ENCODE peak calls at places on chromosomes 11 and 22, in nine cellular contexts. G, B, N, Q, V, E, H, U and O are unnamed samples. For H3K4me1 and H3K9me3, the result is how much of the 10 kb centered on the place peaks cover.

GRCh38 chr11:100719362-100719761 is 32.3 kb downstream of the ARHGAP42 start:
- DNase-seq in Q (no peak), B (peak), U (no peak), G (no peak), H (no peak), V (no peak), E (peak), N (no peak), O (no peak)

GRCh38 chr11:35289821-35290220 is 129.5 kb downstream of the SLC1A2 start:
- DNase-seq in G (no peak), B (peak), N (no peak), V (no peak), E (peak), Q (no peak), H (no peak), U (no peak), O (no peak)

GRCh38 chr22:44685384-44686056 is 16.5 kb upstream of the PRR5 start:
- DNase-seq in H (no peak), B (peak), Q (no peak), G (peak), N (peak), E (peak), V (peak), U (peak), O (peak)

GRCh38 chr11:122261546-122261945 is 145.5 kb upstream of the BLID start:
- DNase-seq in V (no peak), N (no peak), B (peak), G (no peak), E (peak), U (no peak), Q (no peak), H (no peak), O (no peak)

GRCh38 chr22:23066200-23067022 is 3.9 kb upstream of the GNAZ start:
- DNase-seq in V (no peak), H (no peak), U (peak), N (peak), Q (no peak), G (peak), E (no peak), B (no peak), O (no peak)

GRCh38 chr22:36363378-36363931 is 24.3 kb downstream of the MYH9 start:
- DNase-seq in G (no peak), B (peak), Q (no peak), V (no peak), E (no peak), U (peak), N (no peak), H (no peak), O (no peak)

GRCh38 chr11:123518496-123519054 is 88.5 kb downstream of the GRAMD1B start:
- DNase-seq in G (no peak), U (no peak), H (no peak), E (no peak), N (no peak), Q (no peak), V (no peak), B (peak), O (no peak)

GRCh38 chr11:45921561-45922424 is 663 bp upstream of the LARGE2 start:
- DNase-seq in E (no peak), Q (no peak), H (no peak), G (peak), V (peak), U (peak), B (peak), N (no peak), O (peak)

GRCh38 chr11:11931461-11932055 is 76.9 kb downstream of the DKK3 start:
- DNase-seq in G (peak), Q (no peak), B (peak), V (peak), N (no peak), E (peak), U (no peak), H (no peak), O (no peak)

GRCh38 chr22:41217553-41218157 is 12.5 kb downstream of the L3MBTL2 start:
- DNase-seq in N (no peak), G (peak), E (peak), U (peak), Q (peak), H (no peak), B (no peak), V (no peak), O (peak)

GRCh38 chr22:19527861-19528417 is 3.7 kb upstream of the CLDN5 start:
- DNase-seq in Q (no peak), U (no peak), N (peak), H (no peak), E (peak), V (no peak), B (peak), G (no peak), O (no peak)

GRCh38 chr11:113994077-113994954 is 19.4 kb downstream of the HTR3A start:
- DNase-seq in G (peak), U (peak), H (no peak), N (peak), V (peak), E (no peak), B (peak), Q (no peak), O (no peak)

GRCh38 chr11:11960687-11961086 is 47.7 kb downstream of the DKK3 start:
- DNase-seq in N (no peak), E (no peak), B (no peak), G (no peak), V (no peak), Q (no peak), H (no peak), U (no peak), O (no peak)

GRCh38 chr11:19882356-19882755 is 169.7 kb downstream of the NAV2 start:
- DNase-seq in E (no peak), Q (no peak), U (no peak), V (no peak), G (no peak), B (no peak), H (no peak), N (no peak), O (no peak)

GRCh38 chr11:69321877-69322350 is 28.0 kb downstream of the MYEOV start:
- DNase-seq in N (no peak), E (peak), V (no peak), H (no peak), Q (no peak), U (no peak), B (peak), G (no peak), O (no peak)

GRCh38 chr11:60951611-60951908 is 416 bp downstream of the SLC15A3 start:
- DNase-seq in H (no peak), V (no peak), G (peak), Q (no peak), B (no peak), N (no peak), E (no peak), U (no peak), O (no peak)

GRCh38 chr11:110712643-110713468 is 619 bp upstream of the ARHGAP20 start:
- DNase-seq in B (no peak), Q (peak), G (no peak), V (peak), H (no peak), N (no peak), E (peak), U (no peak), O (peak)

GRCh38 chr22:17931400-17931825 is 92.9 kb downstream of the MICAL3 start:
- DNase-seq in N (no peak), H (no peak), U (peak), G (no peak), Q (no peak), E (no peak), V (peak), B (peak), O (no peak)

GRCh38 chr22:24185001-24185500 is 3.8 kb downstream of the SUSD2 start:
- DNase-seq in H (no peak), B (no peak), E (no peak), V (peak), Q (no peak), G (no peak), N (no peak), U (no peak), O (no peak)

GRCh38 chr22:38081941-38082828 is 1.8 kb downstream of the SLC16A8 start:
- DNase-seq in H (no peak), U (no peak), G (no peak), B (no peak), Q (no peak), N (no peak), E (no peak), V (no peak), O (no peak)

GRCh38 chr22:45781459-45781858 is 109.8 kb downstream of the ATXN10 start:
- DNase-seq in U (no peak), E (peak), H (no peak), Q (no peak), N (no peak), B (no peak), V (no peak), G (no peak), O (no peak)

GRCh38 chr11:7575841-7576451 is 62.1 kb downstream of the PPFIBP2 start:
- DNase-seq in H (no peak), V (peak), Q (no peak), B (peak), U (peak), G (no peak), E (no peak), N (no peak), O (peak)

GRCh38 chr22:42945027-42945426 is 69.9 kb downstream of the PACSIN2 start:
- DNase-seq in N (no peak), E (no peak), U (no peak), H (no peak), G (no peak), Q (no peak), B (no peak), V (no peak), O (no peak)
- H3K4me1 ChIP-seq in N (under half), E (under half), U (half or more), H (half or more), G (under half), Q (half or more), B (under half), V (under half), O (under half)

DNA sequence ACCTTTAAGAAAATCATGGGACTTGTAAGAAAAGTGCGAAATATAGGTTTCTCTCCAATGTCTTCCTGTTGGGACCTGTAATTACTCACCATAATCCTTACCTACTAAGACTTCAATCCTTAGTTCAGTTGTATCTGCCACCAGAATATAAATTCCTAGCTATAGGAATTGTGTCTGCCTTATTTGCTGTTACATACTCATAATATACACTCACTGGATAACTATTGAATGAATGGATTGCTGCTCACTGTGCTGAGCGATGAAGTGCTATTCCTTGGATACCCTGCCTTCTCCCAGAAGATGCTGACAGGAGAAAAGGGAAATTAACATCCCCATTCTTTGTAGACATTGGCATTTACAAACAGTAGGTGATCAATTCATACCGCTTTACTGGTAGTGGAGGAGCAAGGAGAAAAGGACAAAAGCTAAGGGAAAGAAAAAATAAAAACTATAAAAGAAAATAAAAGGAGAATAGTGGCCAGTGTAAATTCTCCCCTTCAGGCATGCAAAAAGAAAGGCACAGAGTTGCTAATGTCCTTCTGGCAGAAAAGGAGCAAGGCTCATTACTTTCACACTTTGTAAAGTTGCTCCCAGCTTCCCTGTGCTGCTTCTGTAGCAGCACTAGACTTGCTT is 182.9 kb downstream of the LUZP2 start:
- DNase-seq in V (no peak), E (peak), Q (no peak), H (no peak), B (no peak), U (no peak), N (no peak), G (no peak), O (no peak)
- H3K27ac ChIP-seq in V (no peak), E (no peak), Q (no peak), H (no peak), B (no peak), U (no peak), N (no peak), G (no peak), O (no peak)

DNA sequence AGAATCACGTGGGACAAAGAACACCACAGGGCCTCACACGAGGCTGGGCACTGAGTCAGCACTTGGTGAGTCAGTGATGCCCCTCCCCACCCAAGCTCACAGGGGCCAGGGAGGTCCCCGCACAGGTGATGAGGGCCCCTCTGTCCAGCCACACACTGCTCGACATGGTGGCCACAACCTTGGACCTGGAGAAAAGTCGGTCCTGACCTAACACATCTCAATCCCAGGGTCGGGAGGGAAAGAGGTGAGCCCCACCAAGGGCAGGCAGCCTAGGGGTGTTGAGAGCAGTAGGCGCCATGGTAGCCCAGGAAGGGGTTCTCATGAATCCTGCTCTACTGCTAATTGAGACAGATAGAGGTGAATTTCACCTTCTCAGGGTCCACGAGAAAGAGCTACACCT is 176.4 kb downstream of the SHANK2 start:
- DNase-seq in B (peak), U (no peak), V (no peak), Q (no peak), G (no peak), E (no peak), H (no peak), N (no peak), O (no peak)
- H3K9me3 ChIP-seq in B (under half), U (under half), V (under half), Q (under half), G (under half), E (under half), H (under half), N (under half), O (under half)

DNA sequence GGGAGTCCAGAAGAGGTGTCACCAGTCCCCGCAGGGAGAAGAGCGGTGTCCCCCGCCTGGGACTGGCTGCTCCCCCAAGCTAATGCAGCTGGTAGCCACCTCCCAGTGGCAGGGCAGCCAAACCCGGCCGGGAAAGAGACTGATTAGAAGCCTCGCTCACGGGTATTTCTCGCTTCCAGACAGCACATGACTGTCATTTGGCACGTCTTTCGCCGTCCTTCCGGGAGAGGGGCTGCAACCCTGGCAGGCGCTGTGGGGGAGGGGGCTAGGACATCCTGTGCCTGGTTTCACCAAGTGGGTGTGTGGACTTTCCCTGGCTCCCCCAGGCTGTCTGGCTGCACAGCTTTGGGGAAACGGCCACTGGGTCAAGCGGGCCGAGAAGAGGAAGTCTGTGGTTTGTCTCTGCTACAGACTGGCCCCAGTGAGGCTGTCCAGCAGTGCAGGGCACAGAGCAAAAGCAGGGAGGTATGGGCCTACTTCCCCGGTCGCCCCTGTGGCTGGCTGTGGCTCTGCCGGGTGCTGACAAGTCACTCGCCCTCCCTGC is 3.8 kb downstream of the CD81 start:
- DNase-seq in U (peak), N (peak), E (no peak), V (no peak), Q (peak), G (no peak), H (no peak), B (no peak), O (peak)
- H3K4me1 ChIP-seq in U (half or more), N (half or more), E (under half), V (under half), Q (half or more), G (half or more), H (under half), B (under half), O (half or more)

DNA sequence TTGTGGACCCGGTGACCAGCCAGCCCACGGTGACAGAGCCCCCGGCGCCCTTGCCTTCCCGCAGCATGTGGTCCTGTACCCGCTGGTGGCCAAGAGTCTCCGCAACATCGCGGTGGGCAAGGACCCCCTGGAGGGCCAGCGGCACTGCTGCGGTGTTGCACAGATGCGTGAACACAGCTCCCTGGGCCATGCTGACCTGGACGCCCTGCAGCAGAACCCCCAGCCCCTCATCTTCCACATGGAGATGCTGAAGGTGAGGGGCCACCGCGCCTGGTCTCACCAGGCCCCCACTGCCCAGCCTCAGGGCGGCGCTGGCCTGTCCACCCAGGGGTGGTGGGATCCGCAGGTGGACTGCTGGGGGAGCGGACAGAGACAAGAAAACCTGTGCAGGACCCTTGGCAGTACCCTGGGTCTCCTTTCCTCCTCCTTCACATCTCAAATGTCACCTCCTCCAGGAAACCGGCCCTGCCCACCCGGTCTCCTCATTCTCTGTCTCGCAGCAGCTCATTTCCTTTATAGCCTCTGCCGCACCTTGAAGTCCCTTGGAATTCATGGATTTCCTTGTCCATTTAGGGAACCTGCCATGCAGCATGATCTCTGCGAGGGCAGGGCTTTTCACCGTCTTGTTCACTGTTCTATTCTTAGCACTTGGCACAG is 6.5 kb downstream of the AIP start:
- DNase-seq in H (no peak), B (no peak), Q (no peak), E (no peak), U (no peak), G (no peak), N (no peak), V (no peak), O (no peak)
- H3K27ac ChIP-seq in H (no peak), B (no peak), Q (no peak), E (no peak), U (no peak), G (no peak), N (no peak), V (no peak), O (no peak)

DNA sequence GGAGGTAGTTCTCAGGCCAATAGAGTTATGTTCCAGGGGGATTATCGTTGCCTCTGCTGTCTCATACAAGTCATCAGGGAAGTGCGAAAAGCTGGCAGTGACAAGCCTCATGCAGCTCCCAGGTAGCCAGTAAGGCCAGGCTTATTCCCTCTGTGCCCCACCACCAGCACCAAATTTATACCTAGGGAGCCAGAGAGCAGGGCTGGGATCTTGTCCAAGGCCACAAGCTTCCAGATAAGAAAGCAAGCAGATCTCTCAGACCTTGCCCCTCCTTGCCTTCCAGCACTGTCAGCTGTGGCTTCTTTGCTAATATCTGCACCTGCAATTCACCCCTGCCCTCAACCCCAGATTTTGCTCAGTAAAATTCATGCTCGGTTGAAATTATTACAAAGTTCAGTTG is 206.3 kb upstream of the FAT3 start:
- DNase-seq in N (no peak), V (no peak), G (no peak), Q (no peak), B (no peak), H (no peak), E (no peak), U (no peak), O (no peak)
- H3K9me3 ChIP-seq in N (under half), V (under half), G (under half), Q (under half), B (under half), H (under half), E (under half), U (under half), O (under half)

DNA sequence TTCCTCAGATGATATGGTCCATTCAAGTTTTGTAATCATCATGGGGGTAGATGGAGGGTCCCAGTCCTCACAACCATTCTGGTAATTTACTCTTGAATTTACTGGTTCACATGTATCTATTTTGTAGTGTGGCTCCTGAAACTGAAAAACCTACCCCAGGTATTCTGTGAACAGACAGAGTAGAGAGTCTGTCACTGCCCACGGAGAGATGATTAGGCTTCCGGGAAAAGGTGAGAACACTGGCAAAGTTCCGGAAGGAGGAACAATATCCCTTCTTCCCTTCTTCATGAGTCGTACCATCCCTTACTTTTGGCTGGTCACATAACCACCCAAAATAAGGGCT is 144.6 kb downstream of the MAML2 start:
- DNase-seq in H (no peak), B (no peak), E (no peak), N (no peak), U (no peak), V (no peak), Q (no peak), G (no peak), O (no peak)
- H3K4me1 ChIP-seq in H (under half), B (under half), E (under half), N (half or more), U (half or more), V (under half), Q (half or more), G (under half), O (under half)

GRCh38 chr11:74723511-74723910 is 7.7 kb downstream of the CHRDL2 start:
- DNase-seq in B (no peak), Q (no peak), H (no peak), N (no peak), U (no peak), V (no peak), G (no peak), E (no peak), O (no peak)
- H3K27ac ChIP-seq in B (no peak), Q (no peak), H (no peak), N (no peak), U (no peak), V (no peak), G (no peak), E (no peak), O (no peak)

GRCh38 chr22:16695261-16695660 is 102.7 kb upstream of the CCT8L2 start:
- DNase-seq in H (no peak), V (no peak), Q (no peak), U (no peak), G (no peak), N (no peak), E (no peak), B (no peak), O (no peak)

DNA sequence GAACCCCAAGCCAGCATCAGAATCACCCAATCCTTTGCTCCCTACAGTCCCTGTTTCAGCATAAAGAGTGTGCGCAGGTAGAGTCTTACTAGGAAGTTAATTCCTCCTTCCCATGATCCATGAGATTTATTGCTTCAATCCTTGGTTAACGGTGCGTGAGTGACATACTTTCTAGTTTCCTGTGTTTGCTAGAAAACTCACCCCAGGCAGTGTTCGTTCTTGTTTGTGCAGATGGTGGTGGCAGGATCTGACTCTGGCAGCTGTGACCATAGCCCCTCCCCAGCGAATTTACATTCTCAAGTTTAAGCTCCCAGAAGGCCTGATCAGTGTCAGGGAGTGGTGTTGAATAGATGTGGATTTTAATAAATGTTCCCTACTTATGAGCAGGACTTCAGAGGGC is 106.7 kb upstream of the CCT8L2 start:
- DNase-seq in G (no peak), H (no peak), V (no peak), N (no peak), Q (no peak), E (no peak), U (no peak), B (no peak), O (no peak)
- H3K9me3 ChIP-seq in G (under half), H (under half), V (under half), N (under half), Q (under half), E (under half), U (under half), B (under half), O (under half)